ENCODE peak calls at places on chromosomes 3 and 15, in seven cellular contexts. I, Z, T, C, P, G and E are unnamed samples.

GRCh38 chr3:144162042-144162441 is 190.4 kb downstream of the DIPK2A start:
- DNase-seq in I (peak; percentile 89), Z (no peak), T (peak; percentile 67), C (no peak), P (no peak), G (no peak), E (no peak)

GRCh38 chr3:10945683-10946287 is 46.8 kb upstream of the SLC6A1 start:
- DNase-seq in I (peak; percentile 25), Z (peak; percentile 44), T (peak; percentile 53), C (peak; percentile 47), P (peak; percentile 64), G (no peak), E (no peak)

GRCh38 chr3:60365360-60365759 is 885.9 kb downstream of the FHIT start:
- DNase-seq in I (peak; percentile 69), Z (no peak), T (no peak), C (no peak), P (no peak), G (no peak), E (no peak)

GRCh38 chr15:76343313-76343996 is 6.9 kb downstream of the ISL2 start:
- DNase-seq in I (no peak), Z (no peak), T (no peak), C (no peak), P (no peak), G (no peak), E (no peak)

GRCh38 chr3:124826703-124827102 is 60.5 kb downstream of the ITGB5 start:
- DNase-seq in I (peak; percentile 93), Z (no peak), T (no peak), C (no peak), P (peak; percentile 41), G (no peak), E (no peak)

GRCh38 chr15:37582852-37583251 is 351.6 kb upstream of the TMCO5A start:
- DNase-seq in I (no peak), Z (no peak), T (no peak), C (no peak), P (no peak), G (no peak), E (no peak)

GRCh38 chr3:165103616-165104015 is 25.3 kb upstream of the SI start:
- DNase-seq in I (no peak), Z (no peak), T (no peak), C (no peak), P (no peak), G (no peak), E (no peak)

GRCh38 chr15:89335289-89336041 is 841 bp upstream of the POLG start:
- DNase-seq in I (no peak), Z (no peak), T (no peak), C (no peak), P (no peak), G (peak; percentile 36), E (no peak)

GRCh38 chr15:59296181-59296617 is 76.5 kb downstream of the MYO1E start:
- DNase-seq in I (peak; percentile 86), Z (no peak), T (peak; percentile 62), C (no peak), P (no peak), G (no peak), E (no peak)

GRCh38 chr3:177250108-177250507 is 52.8 kb upstream of the TBL1XR1 start:
- DNase-seq in I (no peak), Z (no peak), T (no peak), C (no peak), P (no peak), G (no peak), E (no peak)

GRCh38 chr3:72071624-72072023 is 286.7 kb upstream of the PROK2 start:
- DNase-seq in I (no peak), Z (no peak), T (no peak), C (no peak), P (no peak), G (no peak), E (no peak)

GRCh38 chr3:79960594-79960993 is 192.8 kb upstream of the ROBO1 start:
- DNase-seq in I (no peak), Z (no peak), T (no peak), C (no peak), P (no peak), G (no peak), E (no peak)

GRCh38 chr3:143040264-143040879 is 39.0 kb downstream of the U2SURP start:
- DNase-seq in I (peak; percentile 56), Z (no peak), T (peak; percentile 52), C (no peak), P (no peak), G (no peak), E (no peak)

GRCh38 chr15:30925686-30926085 is 22.0 kb downstream of the FAN1 start:
- DNase-seq in I (no peak), Z (no peak), T (no peak), C (no peak), P (no peak), G (no peak), E (no peak)

GRCh38 chr3:79297242-79297641 is 470.6 kb downstream of the ROBO1 start:
- DNase-seq in I (peak; percentile 97), Z (no peak), T (peak; percentile 38), C (no peak), P (no peak), G (no peak), E (no peak)

GRCh38 chr15:42218953-42219596 is 11.0 kb upstream of the VPS39 start:
- DNase-seq in I (no peak), Z (no peak), T (no peak), C (no peak), P (no peak), G (no peak), E (no peak)

GRCh38 chr3:185758912-185759311 is 65.9 kb downstream of the IGF2BP2 start:
- DNase-seq in I (no peak), Z (no peak), T (no peak), C (no peak), P (no peak), G (no peak), E (no peak)

GRCh38 chr3:49563766-49564165 is 9.5 kb downstream of the BSN start:
- DNase-seq in I (no peak), Z (no peak), T (no peak), C (no peak), P (no peak), G (no peak), E (no peak)

GRCh38 chr15:39235084-39235795 is 345.6 kb upstream of the THBS1 start:
- DNase-seq in I (peak; percentile 75), Z (no peak), T (no peak), C (no peak), P (no peak), G (no peak), E (no peak)

GRCh38 chr15:101059381-101060341 is 140.5 kb downstream of the LRRK1 start:
- DNase-seq in I (no peak), Z (no peak), T (no peak), C (no peak), P (no peak), G (no peak), E (no peak)

GRCh38 chr3:49098910-49099630 is 5.2 kb upstream of the QRICH1 start:
- DNase-seq in I (no peak), Z (no peak), T (no peak), C (no peak), P (no peak), G (no peak), E (no peak)

GRCh38 chr15:41501191-41501917 is 7.7 kb downstream of the ITPKA start:
- DNase-seq in I (peak; percentile 44), Z (no peak), T (no peak), C (no peak), P (no peak), G (no peak), E (no peak)

GRCh38 chr3:169968224-169968623 is 1.6 kb downstream of the SEC62 start:
- DNase-seq in I (no peak), Z (no peak), T (no peak), C (no peak), P (no peak), G (no peak), E (no peak)
- H3K4me1 ChIP-seq in I (peaks cover 2% of the 10 kb centered on the region), Z (peaks cover 15% of the 10 kb centered on the region), T (peaks cover 17% of the 10 kb centered on the region), C (peaks cover 11% of the 10 kb centered on the region), P (peaks cover 2% of the 10 kb centered on the region), G (no peaks in the 10 kb centered on the region), E (peaks cover 9% of the 10 kb centered on the region)

DNA sequence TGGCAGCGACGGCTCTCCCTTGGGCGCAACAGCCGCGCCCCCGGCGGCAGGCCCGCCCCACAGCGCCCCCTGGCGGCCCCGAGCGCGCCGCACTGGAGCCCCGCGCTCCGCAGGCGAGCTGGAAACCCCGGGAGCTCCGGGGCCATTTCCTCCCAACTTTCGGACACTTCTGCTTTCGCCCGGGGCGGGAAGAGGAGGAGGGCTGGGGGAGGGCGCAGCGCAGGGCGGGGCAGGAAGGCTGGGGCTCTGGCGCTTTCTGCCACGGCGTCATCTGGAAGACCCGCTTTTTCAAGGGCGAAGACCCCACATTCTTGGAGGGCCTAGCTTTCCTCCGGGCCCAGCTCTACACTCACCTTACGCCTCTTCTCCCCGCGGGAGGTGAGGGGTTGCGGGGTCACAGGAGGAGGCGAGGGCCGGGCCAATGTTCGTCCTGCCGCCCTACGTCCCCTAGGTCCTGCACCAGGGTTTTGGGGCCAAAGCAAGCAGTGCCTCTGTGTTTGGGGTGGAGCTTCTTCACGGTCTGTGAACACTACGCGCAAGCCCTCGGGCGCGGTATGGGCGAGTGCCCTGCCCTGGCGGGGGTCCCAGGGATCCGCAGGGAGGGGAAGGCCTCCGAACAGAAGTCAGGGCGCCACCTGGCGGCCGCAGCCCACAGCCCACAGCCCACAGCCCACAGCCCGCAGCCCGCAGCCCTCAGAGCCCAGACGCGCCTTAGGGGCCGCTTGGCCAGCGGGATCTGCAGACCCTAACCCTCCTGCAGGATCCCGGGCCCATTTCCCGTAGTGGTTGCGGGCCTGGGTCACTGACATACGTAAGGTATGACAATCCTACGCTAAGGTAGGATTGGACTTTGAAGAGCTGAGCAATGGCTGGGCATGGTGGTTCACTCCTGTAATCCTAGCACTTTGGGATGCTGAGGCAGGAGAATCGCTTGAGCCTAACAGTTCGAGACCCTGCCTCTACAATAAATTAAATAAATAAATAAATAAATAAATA is 31.1 kb downstream of the FOXL2 start:
- DNase-seq in I (peak; percentile 83), Z (peak; percentile 61), T (peak; percentile 82), C (peak; percentile 93), P (no peak), G (peak; percentile 88), E (peak; percentile 55)
- TF ChIP-seq POLR2A in I (no peak), Z (no peak), T (peak; percentile 18), C (no peak), P (no peak), G (no peak), E (no peak)

GRCh38 chr15:98143116-98143515 is 182.6 kb downstream of the ARRDC4 start:
- DNase-seq in I (no peak), Z (no peak), T (no peak), C (no peak), P (no peak), G (no peak), E (no peak)
- H3K4me1 ChIP-seq in I (no peaks in the 10 kb centered on the region), Z (no peaks in the 10 kb centered on the region), T (no peaks in the 10 kb centered on the region), C (no peaks in the 10 kb centered on the region), P (no peaks in the 10 kb centered on the region), G (no peaks in the 10 kb centered on the region), E (peaks cover 10% of the 10 kb centered on the region)

GRCh38 chr3:119308355-119308754 is 14.2 kb downstream of the ARHGAP31 start:
- DNase-seq in I (peak; percentile 25), Z (no peak), T (no peak), C (no peak), P (no peak), G (no peak), E (no peak)

GRCh38 chr3:119302697-119303630 is 8.8 kb downstream of the ARHGAP31 start:
- DNase-seq in I (no peak), Z (no peak), T (no peak), C (no peak), P (no peak), G (no peak), E (no peak)

GRCh38 chr3:119304201-119304713 is 10.1 kb downstream of the ARHGAP31 start:
- DNase-seq in I (peak; percentile 73), Z (no peak), T (peak; percentile 9), C (no peak), P (no peak), G (no peak), E (no peak)

GRCh38 chr3:119301662-119302061 is 7.5 kb downstream of the ARHGAP31 start:
- DNase-seq in I (no peak), Z (no peak), T (no peak), C (no peak), P (no peak), G (no peak), E (no peak)

GRCh38 chr3:119305271-119305670 is 11.1 kb downstream of the ARHGAP31 start:
- DNase-seq in I (no peak), Z (no peak), T (no peak), C (no peak), P (no peak), G (no peak), E (no peak)
- TF ChIP-seq POLR2A in I (no peak), Z (no peak), T (no peak), C (no peak), P (no peak), G (no peak), E (no peak)